ENCODE peak calls at places on chromosomes 6 and 20, in five cellular contexts. Y, K, L, X and F are unnamed samples.

GRCh38 chr6:158769696-158770446 is 49.3 kb downstream of the EZR start:
- DNase-seq in Y (no peak), L (no peak), X (no peak), K (no peak), F (no peak)

GRCh38 chr6:157951828-157952227 is 29.8 kb upstream of the SYNJ2 start:
- DNase-seq in K (no peak), X (no peak), L (no peak), Y (no peak), F (no peak)

GRCh38 chr20:3749689-3750639 is 17.5 kb downstream of the HSPA12B start:
- DNase-seq in Y (peak; percentile 83), X (no peak), L (peak; percentile 61), K (peak; percentile 35), F (no peak)

GRCh38 chr6:137867685-137868509 is 838 bp downstream of the TNFAIP3 start:
- DNase-seq in L (no peak), X (peak; percentile 67), Y (peak; percentile 34), K (peak; percentile 69), F (peak; percentile 22)

GRCh38 chr6:35706468-35706867 is 17.8 kb upstream of the FKBP5 start:
- DNase-seq in L (no peak), X (no peak), K (no peak), Y (no peak), F (no peak)

GRCh38 chr20:59821201-59821600 is 112.2 kb downstream of the SYCP2 start:
- DNase-seq in Y (no peak), K (no peak), X (no peak), L (no peak), F (no peak)

GRCh38 chr20:52569201-52569600 is 377.6 kb upstream of the ZFP64 start:
- DNase-seq in L (no peak), Y (no peak), X (no peak), K (no peak), F (no peak)

GRCh38 chr20:43987531-43987930 is 72.9 kb downstream of the TOX2 start:
- DNase-seq in L (no peak), X (no peak), K (no peak), Y (no peak), F (no peak)

GRCh38 chr6:1838604-1839003 is 228.9 kb downstream of the FOXC1 start:
- DNase-seq in X (no peak), K (no peak), L (peak; percentile 70), Y (no peak), F (peak; percentile 68)

GRCh38 chr6:168778201-168778600 is 337.2 kb downstream of the SMOC2 start:
- DNase-seq in Y (no peak), L (no peak), X (no peak), K (no peak), F (no peak)

GRCh38 chr6:137043710-137044365 is 927 bp downstream of the IL20RA start:
- DNase-seq in Y (peak; percentile 53), X (no peak), K (no peak), L (peak; percentile 38), F (peak; percentile 55)

GRCh38 chr6:53938810-53939209 is 144.0 kb downstream of the LRRC1 start:
- DNase-seq in L (no peak), Y (no peak), K (no peak), X (no peak), F (peak; percentile 22)

GRCh38 chr6:122798099-122798641 is 9.1 kb downstream of the SMPDL3A start:
- DNase-seq in Y (peak; percentile 16), K (peak; percentile 14), L (peak; percentile 64), X (peak; percentile 64), F (peak; percentile 88)

GRCh38 chr6:140774080-140774505 is 1358.6 kb upstream of the GJE1 start:
- DNase-seq in K (peak; percentile 74), Y (peak; percentile 10), L (peak; percentile 29), X (no peak), F (peak; percentile 64)

GRCh38 chr6:25660512-25660911 is 8.5 kb downstream of the SCGN start:
- DNase-seq in Y (no peak), L (peak; percentile 86), K (no peak), X (no peak), F (peak; percentile 82)

GRCh38 chr20:51365670-51366069 is 176.8 kb downstream of the NFATC2 start:
- DNase-seq in Y (no peak), L (peak; percentile 88), K (no peak), X (no peak), F (peak; percentile 84)

GRCh38 chr20:24332956-24333355 is 136.5 kb upstream of the SYNDIG1 start:
- DNase-seq in Y (no peak), K (no peak), X (no peak), L (no peak), F (no peak)

GRCh38 chr20:4484431-4485057 is 237.2 kb upstream of the PRND start:
- DNase-seq in Y (no peak), X (no peak), L (no peak), K (no peak), F (no peak)

GRCh38 chr20:32429745-32430360 is 71.7 kb downstream of the ASXL1 start:
- DNase-seq in Y (no peak), X (no peak), K (no peak), L (no peak), F (no peak)

GRCh38 chr20:5402903-5403531 is 86.3 kb upstream of the PROKR2 start:
- DNase-seq in Y (peak; percentile 49), L (peak; percentile 34), K (peak; percentile 51), X (no peak), F (peak; percentile 64)

GRCh38 chr6:127118505-127119360 is at the start of gene RSPO3:
- DNase-seq in K (peak; percentile 28), X (peak; percentile 70), Y (peak; percentile 51), L (no peak), F (no peak)

GRCh38 chr6:15754035-15754705 is 91.3 kb upstream of the DTNBP1 start:
- DNase-seq in L (no peak), X (no peak), K (no peak), Y (no peak), F (peak; percentile 23)

GRCh38 chr6:91132461-91132860 is 545.6 kb upstream of the MAP3K7 start:
- DNase-seq in Y (no peak), L (peak; percentile 2), K (no peak), X (no peak), F (peak; percentile 18)

GRCh38 chr6:142846883-142847287 is 98.1 kb downstream of the HIVEP2 start:
- DNase-seq in K (peak; percentile 78), L (peak; percentile 44), Y (no peak), X (no peak), F (peak; percentile 74)

GRCh38 chr6:53530346-53530745 is 14.6 kb downstream of the GCLC start:
- DNase-seq in L (peak; percentile 31), X (no peak), K (no peak), Y (no peak), F (no peak)

GRCh38 chr6:170124836-170125235 is 166.0 kb downstream of the DLL1 start:
- DNase-seq in L (peak; percentile 86), K (no peak), X (peak; percentile 74), Y (no peak), F (peak; percentile 53)

DNA sequence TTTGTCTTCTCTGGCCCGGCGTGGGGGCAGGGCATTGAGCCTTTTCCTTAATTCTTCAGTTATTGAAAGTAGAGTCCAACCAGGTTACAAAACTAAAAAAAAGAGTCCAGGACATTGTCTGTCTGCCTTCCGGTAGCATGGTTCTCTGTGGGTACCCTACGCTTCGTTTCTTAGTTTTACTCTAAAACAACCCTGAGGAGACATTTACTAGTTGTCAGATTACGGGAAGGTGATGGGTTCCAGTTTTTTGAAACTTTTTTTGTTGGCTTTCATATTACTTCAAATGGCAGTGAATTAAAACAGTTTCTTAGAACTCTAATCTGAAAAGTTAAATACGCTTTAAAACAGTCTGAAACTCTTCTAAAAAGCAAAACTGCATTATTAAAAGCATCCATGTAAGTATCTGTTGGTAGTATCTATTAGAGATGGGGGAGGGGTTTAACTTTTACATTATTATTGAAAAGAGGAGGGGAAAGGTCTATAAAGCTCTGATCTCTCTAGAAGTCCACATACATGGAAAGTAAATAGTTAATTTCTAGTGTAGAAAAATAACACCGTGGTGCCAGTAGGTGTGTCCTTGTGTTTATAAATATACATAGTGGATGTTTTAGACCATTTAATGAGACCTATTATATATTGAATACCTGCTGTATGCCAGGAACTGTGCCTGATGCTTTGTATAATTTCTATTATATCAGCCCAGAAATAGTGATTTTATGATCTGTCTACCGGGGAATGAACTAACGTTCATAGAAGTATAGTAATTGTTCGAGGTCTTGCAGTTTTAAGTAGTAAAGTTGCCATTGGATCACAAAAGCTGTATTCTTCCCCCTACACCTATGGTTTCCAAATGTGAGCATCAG is 2.3 kb downstream of the BICRAL start:
- DNase-seq in K (peak; percentile 18), X (no peak), Y (no peak), L (no peak), F (peak; percentile 21)
- TF ChIP-seq CTCF in K (no peak), X (no peak), Y (no peak), L (no peak), F (no peak)

DNA sequence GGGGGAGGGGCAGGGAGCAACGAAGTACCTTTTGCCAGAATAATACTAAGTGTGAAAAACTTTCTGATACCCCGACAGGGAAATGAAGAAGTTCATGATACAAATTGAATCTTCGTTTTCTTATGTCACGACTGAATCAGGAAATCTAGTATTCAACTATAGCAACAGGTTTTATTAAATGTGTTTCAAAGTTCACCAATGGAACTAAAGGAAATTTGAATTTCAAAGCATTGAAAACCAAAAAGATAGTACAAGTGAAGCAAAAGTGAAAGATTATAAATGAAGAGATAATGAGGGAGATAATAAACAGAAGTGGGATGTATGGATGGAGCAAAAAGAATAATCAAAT is 333.2 kb downstream of the ADGRB3 start:
- DNase-seq in Y (no peak), K (no peak), L (no peak), X (no peak), F (no peak)
- TF ChIP-seq CTCF in Y (no peak), K (no peak), L (peak; percentile 29), X (no peak), F (no peak)

DNA sequence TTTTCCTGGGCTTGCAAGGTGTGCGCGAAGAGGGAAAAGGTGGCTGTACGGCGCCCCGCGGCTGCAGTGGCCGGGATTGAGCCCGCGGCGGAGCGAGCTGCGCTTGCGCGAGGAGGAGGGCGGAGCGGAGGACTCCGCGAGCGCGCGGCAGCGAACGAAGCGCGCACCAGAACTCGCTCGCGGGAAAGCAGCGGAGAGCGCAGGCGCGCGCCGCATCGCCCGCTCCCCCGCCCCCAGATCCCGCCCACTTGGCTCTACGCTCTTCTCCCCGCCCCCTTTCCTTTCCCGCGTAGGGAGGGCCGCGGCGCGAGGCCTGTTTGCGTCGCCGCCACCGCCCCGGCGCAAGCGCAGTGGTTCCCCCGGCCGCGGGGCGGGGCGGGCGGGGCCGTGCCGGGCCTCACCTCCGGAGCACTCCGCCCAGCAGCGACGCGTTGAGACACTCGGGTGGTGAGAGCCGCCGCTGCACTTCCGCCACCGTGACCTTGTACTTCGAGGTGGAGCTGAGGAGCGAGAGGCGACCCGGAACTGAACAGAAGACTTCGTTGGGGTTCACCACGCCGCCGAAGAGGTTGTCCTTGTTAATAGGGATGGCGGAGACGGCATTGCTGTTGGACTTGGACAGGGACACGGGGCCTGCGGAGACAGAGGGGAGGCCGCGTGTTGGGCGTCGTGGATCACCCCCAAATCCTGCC is 10.6 kb downstream of the TFAP2A start:
- DNase-seq in Y (peak; percentile 98), K (peak; percentile 99), X (peak; percentile 97), L (peak; percentile 94), F (peak; percentile 98)
- TF ChIP-seq CTCF in Y (peak; percentile 63), K (peak; percentile 26), X (peak; percentile 40), L (peak; percentile 58), F (peak; percentile 42)

DNA sequence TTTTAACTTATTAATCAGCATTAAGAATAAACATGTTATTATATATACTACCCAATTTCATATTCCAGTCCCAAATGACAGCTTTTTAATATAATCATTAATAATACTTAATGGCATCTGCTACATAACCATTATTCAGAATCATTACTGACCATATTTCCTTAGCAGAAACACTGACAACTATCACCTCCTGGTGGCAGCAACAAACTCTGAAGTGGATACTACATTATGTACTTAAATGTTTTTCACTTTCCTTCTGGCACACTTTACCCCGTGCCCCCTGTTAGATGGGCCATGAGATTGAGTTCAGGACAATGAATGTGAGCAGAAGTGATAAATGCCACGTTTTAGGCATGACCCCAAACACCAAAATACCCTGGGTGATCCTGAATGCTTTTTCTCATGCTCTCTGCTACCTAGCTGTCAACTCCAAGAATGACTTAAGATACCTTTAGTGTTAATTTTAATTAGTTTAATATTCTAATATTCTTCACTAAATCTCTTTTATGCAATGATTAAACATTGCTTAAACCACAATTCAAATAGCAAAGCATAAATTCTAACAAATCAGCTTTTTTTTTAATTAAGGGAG is 77.1 kb downstream of the LMBRD1 start:
- DNase-seq in Y (peak; percentile 11), K (peak; percentile 50), X (no peak), L (peak; percentile 9), F (peak; percentile 50)
- TF ChIP-seq CTCF in Y (peak; percentile 1), K (peak; percentile 37), X (no peak), L (no peak), F (peak; percentile 59)